ENCODE peak calls at places on chromosomes 11 and 22, in eight cellular contexts. N is caudate nucleus; U is hypothalamus; A is Caki2; H is stimulated activated CD8-positive, alpha-beta memory T cell treated with anti-CD3 and anti-CD28 coated beads, Interleukin-2, amount 100 ng/mL, for 48 hours; K is M059J; S is stimulated activated CD4-positive, alpha-beta T cell treated with anti-CD3 and anti-CD28 coated beads, Interleukin-2, amount 100 ng/mL, for 24 hours; C is foreskin fibroblast. R is an unnamed sample.

GRCh38 chr11:101254037-101254436 is 124.4 kb upstream of the PGR start:
- DNase-seq in N (no peak), U (no peak), A (no peak), H (no peak), K (no peak), S (no peak), C (no peak), R (no peak)

GRCh38 chr22:39205344-39206021 is 39.3 kb downstream of the PDGFB start:
- DNase-seq in N (no peak), U (no peak), A (peak; percentile 79), H (peak; percentile 21), K (peak; percentile 86), S (no peak), C (peak; percentile 69), R (no peak)

GRCh38 chr11:86735462-86736302 is 63.3 kb upstream of the ME3 start:
- DNase-seq in N (no peak), U (no peak), A (no peak), H (no peak), K (peak; percentile 81), S (no peak), C (peak; percentile 86), R (no peak)

GRCh38 chr22:27438271-27438980 is 363.1 kb downstream of the MN1 start:
- DNase-seq in N (peak; percentile 26), U (peak; percentile 29), A (no peak), H (no peak), K (peak; percentile 49), S (no peak), C (no peak), R (peak; percentile 47)

GRCh38 chr22:27755521-27756211 is 45.9 kb downstream of the MN1 start:
- DNase-seq in N (no peak), U (no peak), A (no peak), H (no peak), K (no peak), S (no peak), C (no peak), R (no peak)

GRCh38 chr11:57487920-57488319 is 27.6 kb downstream of the SLC43A1 start:
- DNase-seq in N (no peak), U (no peak), A (no peak), H (no peak), K (no peak), S (no peak), C (no peak), R (no peak)

GRCh38 chr22:17161991-17162390 is 2.9 kb upstream of the HDHD5 start:
- DNase-seq in N (no peak), U (no peak), A (no peak), H (no peak), K (peak; percentile 61), S (no peak), C (no peak), R (no peak)

GRCh38 chr11:313787-314547 is at the start of gene IFITM1:
- DNase-seq in N (no peak), U (no peak), A (peak; percentile 42), H (no peak), K (peak; percentile 93), S (no peak), C (peak; percentile 71), R (no peak)

GRCh38 chr11:17267576-17267975 is 9.0 kb upstream of the NUCB2 start:
- DNase-seq in N (no peak), U (no peak), A (peak; percentile 72), H (no peak), K (peak; percentile 99), S (no peak), C (no peak), R (no peak)

GRCh38 chr11:47111318-47111804 is 65.3 kb downstream of the ARFGAP2 start:
- DNase-seq in N (no peak), U (no peak), A (peak; percentile 95), H (no peak), K (no peak), S (no peak), C (no peak), R (no peak)

GRCh38 chr11:101974255-101974654 is 57.9 kb upstream of the ANGPTL5 start:
- DNase-seq in N (no peak), U (no peak), A (no peak), H (no peak), K (peak; percentile 3), S (no peak), C (peak; percentile 10), R (no peak)

GRCh38 chr22:27137809-27138400 is 480.5 kb downstream of the MIAT start:
- DNase-seq in N (no peak), U (no peak), A (no peak), H (no peak), K (no peak), S (no peak), C (no peak), R (no peak)

GRCh38 chr22:48373626-48374173 is 1454.0 kb downstream of the BRD1 start:
- DNase-seq in N (no peak), U (no peak), A (no peak), H (no peak), K (no peak), S (no peak), C (no peak), R (no peak)

GRCh38 chr11:36009469-36009868 is 65.6 kb downstream of the LDLRAD3 start:
- DNase-seq in N (no peak), U (no peak), A (no peak), H (no peak), K (peak; percentile 82), S (no peak), C (no peak), R (no peak)

GRCh38 chr11:116199182-116199581 is 573.6 kb downstream of the BUD13 start:
- DNase-seq in N (no peak), U (no peak), A (no peak), H (no peak), K (no peak), S (no peak), C (no peak), R (no peak)

GRCh38 chr11:107719557-107720304 is 7.9 kb upstream of the SLN start:
- DNase-seq in N (no peak), U (no peak), A (no peak), H (no peak), K (no peak), S (no peak), C (no peak), R (no peak)

GRCh38 chr11:16511109-16511806 is 154.9 kb upstream of the SOX6 start:
- DNase-seq in N (no peak), U (no peak), A (peak; percentile 49), H (no peak), K (peak; percentile 1), S (no peak), C (peak; percentile 0), R (no peak)

GRCh38 chr11:67031791-67032561 is 9.0 kb downstream of the SYT12 start:
- DNase-seq in N (no peak), U (no peak), A (peak; percentile 71), H (no peak), K (peak; percentile 85), S (no peak), C (no peak), R (no peak)

GRCh38 chr11:128867277-128867676 is at the start of gene KCNJ1:
- DNase-seq in N (no peak), U (no peak), A (no peak), H (no peak), K (no peak), S (no peak), C (no peak), R (no peak)

R was measured in amygdala.